ENCODE peak calls at places on chromosomes 2 and 18, in six cellular contexts. One of them, this sample, is unnamed.
A peak's percentile ranks its signal among the peaks of the same experiment; 100 is the strongest.

GRCh38 chr2:143575340-143575739 is 446.1 kb downstream of the ARHGAP15 start:
- DNase-seq in upper lobe of right lung: no peak
- DNase-seq in K562: peak; percentile 41
- DNase-seq in aorta: no peak
- DNase-seq in right lobe of liver: no peak
- DNase-seq in stomach: no peak
- DNase-seq in this sample: no peak

GRCh38 chr2:102975996-102976636 is 214.3 kb downstream of the TMEM182 start:
- DNase-seq in upper lobe of right lung: no peak
- DNase-seq in K562: peak; percentile 34
- DNase-seq in aorta: no peak
- DNase-seq in right lobe of liver: no peak
- DNase-seq in stomach: no peak
- DNase-seq in this sample: no peak

GRCh38 chr2:197191177-197191947 is 119.2 kb downstream of the ANKRD44 start:
- DNase-seq in upper lobe of right lung: no peak
- DNase-seq in K562: peak; percentile 29
- DNase-seq in aorta: no peak
- DNase-seq in right lobe of liver: no peak
- DNase-seq in stomach: no peak
- DNase-seq in this sample: no peak

GRCh38 chr2:74849228-74849892 is 15.4 kb downstream of the HK2 start:
- DNase-seq in upper lobe of right lung: peak; percentile 78
- DNase-seq in K562: no peak
- DNase-seq in aorta: peak; percentile 70
- DNase-seq in right lobe of liver: no peak
- DNase-seq in stomach: peak; percentile 75
- DNase-seq in this sample: peak; percentile 21

GRCh38 chr2:10289352-10289751 is 13.4 kb upstream of the HPCAL1 start:
- DNase-seq in upper lobe of right lung: no peak
- DNase-seq in K562: no peak
- DNase-seq in aorta: no peak
- DNase-seq in right lobe of liver: no peak
- DNase-seq in stomach: no peak
- DNase-seq in this sample: no peak

GRCh38 chr18:35522130-35522959 is 24.6 kb upstream of the INO80C start:
- DNase-seq in upper lobe of right lung: no peak
- DNase-seq in K562: no peak
- DNase-seq in aorta: no peak
- DNase-seq in right lobe of liver: no peak
- DNase-seq in stomach: no peak
- DNase-seq in this sample: no peak

GRCh38 chr2:21010813-21011439 is 32.9 kb downstream of the APOB start:
- DNase-seq in upper lobe of right lung: no peak
- DNase-seq in K562: no peak
- DNase-seq in aorta: no peak
- DNase-seq in right lobe of liver: no peak
- DNase-seq in stomach: no peak
- DNase-seq in this sample: no peak

GRCh38 chr2:63660060-63660459 is 71.3 kb downstream of the MDH1 start:
- DNase-seq in upper lobe of right lung: no peak
- DNase-seq in K562: no peak
- DNase-seq in aorta: no peak
- DNase-seq in right lobe of liver: no peak
- DNase-seq in stomach: no peak
- DNase-seq in this sample: no peak

GRCh38 chr2:233480490-233481202 is 85.9 kb downstream of the USP40 start:
- DNase-seq in upper lobe of right lung: peak; percentile 94
- DNase-seq in K562: no peak
- DNase-seq in aorta: peak; percentile 68
- DNase-seq in right lobe of liver: no peak
- DNase-seq in stomach: peak; percentile 94
- DNase-seq in this sample: no peak

GRCh38 chr2:67917332-67918054 is 145.3 kb downstream of the C1D start:
- DNase-seq in upper lobe of right lung: no peak
- DNase-seq in K562: no peak
- DNase-seq in aorta: no peak
- DNase-seq in right lobe of liver: no peak
- DNase-seq in stomach: no peak
- DNase-seq in this sample: no peak

GRCh38 chr2:212595036-212595654 is 56.5 kb upstream of the ERBB4 start:
- DNase-seq in upper lobe of right lung: no peak
- DNase-seq in K562: no peak
- DNase-seq in aorta: no peak
- DNase-seq in right lobe of liver: no peak
- DNase-seq in stomach: no peak
- DNase-seq in this sample: no peak

GRCh38 chr2:190093793-190094192 is 31.3 kb upstream of the MSTN start:
- DNase-seq in upper lobe of right lung: no peak
- DNase-seq in K562: no peak
- DNase-seq in aorta: no peak
- DNase-seq in right lobe of liver: no peak
- DNase-seq in stomach: no peak
- DNase-seq in this sample: no peak

GRCh38 chr2:204727368-204727767 is 182.1 kb downstream of the PARD3B start:
- DNase-seq in upper lobe of right lung: no peak
- DNase-seq in K562: no peak
- DNase-seq in aorta: no peak
- DNase-seq in right lobe of liver: no peak
- DNase-seq in stomach: no peak
- DNase-seq in this sample: no peak

GRCh38 chr2:42640261-42640660 is 71.8 kb downstream of the MTA3 start:
- DNase-seq in upper lobe of right lung: no peak
- DNase-seq in K562: no peak
- DNase-seq in aorta: no peak
- DNase-seq in right lobe of liver: no peak
- DNase-seq in stomach: no peak
- DNase-seq in this sample: no peak

GRCh38 chr2:76178610-76179009 is 467.9 kb upstream of the GCFC2 start:
- DNase-seq in upper lobe of right lung: no peak
- DNase-seq in K562: no peak
- DNase-seq in aorta: no peak
- DNase-seq in right lobe of liver: no peak
- DNase-seq in stomach: no peak
- DNase-seq in this sample: no peak

GRCh38 chr2:76169985-76170384 is 459.3 kb upstream of the GCFC2 start:
- DNase-seq in upper lobe of right lung: no peak
- DNase-seq in K562: peak; percentile 31
- DNase-seq in aorta: no peak
- DNase-seq in right lobe of liver: no peak
- DNase-seq in stomach: no peak
- DNase-seq in this sample: no peak

GRCh38 chr2:76175295-76175694 is 464.6 kb upstream of the GCFC2 start:
- DNase-seq in upper lobe of right lung: no peak
- DNase-seq in K562: no peak
- DNase-seq in aorta: no peak
- DNase-seq in right lobe of liver: no peak
- DNase-seq in stomach: no peak
- DNase-seq in this sample: no peak

GRCh38 chr2:76170856-76171255 is 460.1 kb upstream of the GCFC2 start:
- DNase-seq in upper lobe of right lung: no peak
- DNase-seq in K562: peak; percentile 19
- DNase-seq in aorta: no peak
- DNase-seq in right lobe of liver: no peak
- DNase-seq in stomach: no peak
- DNase-seq in this sample: no peak

DNA sequence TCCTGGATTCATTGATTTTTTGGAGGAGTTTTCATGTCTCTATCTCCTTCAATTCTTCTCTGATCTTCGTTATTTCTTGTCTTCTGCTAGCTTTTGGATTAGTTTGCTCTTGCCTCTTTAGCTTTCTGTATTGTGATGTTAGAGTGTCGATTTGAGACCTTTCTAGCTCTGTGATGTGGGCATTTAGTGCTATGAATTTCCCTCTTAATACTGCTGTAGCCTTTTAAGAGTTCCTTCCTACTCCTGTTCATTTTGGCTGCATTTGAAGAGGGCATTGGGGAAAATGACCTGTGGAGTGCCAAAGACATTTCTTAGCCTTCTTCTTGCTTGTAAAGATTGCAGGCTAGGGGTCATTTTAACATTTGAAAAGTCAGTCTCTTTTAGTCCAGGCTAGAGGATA is 463.8 kb upstream of the GCFC2 start:
- DNase-seq in upper lobe of right lung: no peak
- DNase-seq in K562: no peak
- DNase-seq in aorta: no peak
- DNase-seq in right lobe of liver: no peak
- DNase-seq in stomach: no peak
- DNase-seq in this sample: no peak
- H3K9me3 ChIP-seq in upper lobe of right lung: no peaks in the 10 kb centered on the region
- H3K9me3 ChIP-seq in K562: peaks cover 1% of the 10 kb centered on the region
- H3K9me3 ChIP-seq in aorta: no peaks in the 10 kb centered on the region
- H3K9me3 ChIP-seq in right lobe of liver: no peaks in the 10 kb centered on the region
- H3K9me3 ChIP-seq in stomach: peaks cover 6% of the 10 kb centered on the region
- H3K9me3 ChIP-seq in this sample: no peaks in the 10 kb centered on the region

DNA sequence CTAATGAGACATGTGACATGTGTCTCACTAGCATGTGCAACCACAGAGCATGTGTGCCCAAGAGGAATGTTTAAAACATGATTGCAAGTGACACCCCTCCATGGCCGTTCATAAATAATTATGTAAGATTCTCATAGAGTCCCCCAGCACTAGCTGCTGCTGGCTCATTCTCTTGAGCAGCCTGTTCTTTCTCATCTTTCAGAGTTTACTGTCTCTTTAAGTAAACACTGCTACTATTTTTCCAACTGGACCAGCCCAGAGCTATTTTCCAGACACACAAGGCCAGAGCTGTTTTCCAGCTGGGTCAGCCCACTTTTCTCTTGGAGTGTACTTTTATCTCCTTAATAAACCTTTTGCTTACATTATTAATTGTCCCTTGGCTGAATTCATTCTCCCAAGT is 326.8 kb upstream of the DLGAP1 start:
- DNase-seq in upper lobe of right lung: no peak
- DNase-seq in K562: no peak
- DNase-seq in aorta: no peak
- DNase-seq in right lobe of liver: no peak
- DNase-seq in stomach: no peak
- DNase-seq in this sample: no peak
- H3K9me3 ChIP-seq in upper lobe of right lung: no peaks in the 10 kb centered on the region
- H3K9me3 ChIP-seq in K562: peaks cover 4% of the 10 kb centered on the region
- H3K9me3 ChIP-seq in aorta: peaks cover 1% of the 10 kb centered on the region
- H3K9me3 ChIP-seq in right lobe of liver: no peaks in the 10 kb centered on the region
- H3K9me3 ChIP-seq in stomach: peaks cover 7% of the 10 kb centered on the region
- H3K9me3 ChIP-seq in this sample: no peaks in the 10 kb centered on the region

GRCh38 chr2:16081316-16082200 is 141.2 kb downstream of the MYCN start:
- DNase-seq in upper lobe of right lung: no peak
- DNase-seq in K562: no peak
- DNase-seq in aorta: no peak
- DNase-seq in right lobe of liver: no peak
- DNase-seq in stomach: no peak
- DNase-seq in this sample: no peak
- H3K9me3 ChIP-seq in upper lobe of right lung: no peaks in the 10 kb centered on the region
- H3K9me3 ChIP-seq in K562: no peaks in the 10 kb centered on the region
- H3K9me3 ChIP-seq in aorta: no peaks in the 10 kb centered on the region
- H3K9me3 ChIP-seq in right lobe of liver: no peaks in the 10 kb centered on the region
- H3K9me3 ChIP-seq in stomach: no peaks in the 10 kb centered on the region
- H3K9me3 ChIP-seq in this sample: no peaks in the 10 kb centered on the region

GRCh38 chr2:16036951-16037350 is 96.6 kb downstream of the MYCN start:
- DNase-seq in upper lobe of right lung: no peak
- DNase-seq in K562: no peak
- DNase-seq in aorta: no peak
- DNase-seq in right lobe of liver: no peak
- DNase-seq in stomach: no peak
- DNase-seq in this sample: no peak

GRCh38 chr2:16037808-16038457 is 97.6 kb downstream of the MYCN start:
- DNase-seq in upper lobe of right lung: no peak
- DNase-seq in K562: no peak
- DNase-seq in aorta: no peak
- DNase-seq in right lobe of liver: no peak
- DNase-seq in stomach: no peak
- DNase-seq in this sample: no peak

GRCh38 chr2:16039823-16040222 is 99.5 kb downstream of the MYCN start:
- DNase-seq in upper lobe of right lung: no peak
- DNase-seq in K562: no peak
- DNase-seq in aorta: no peak
- DNase-seq in right lobe of liver: no peak
- DNase-seq in stomach: no peak
- DNase-seq in this sample: no peak

GRCh38 chr2:16038586-16038985 is 98.2 kb downstream of the MYCN start:
- DNase-seq in upper lobe of right lung: no peak
- DNase-seq in K562: no peak
- DNase-seq in aorta: no peak
- DNase-seq in right lobe of liver: no peak
- DNase-seq in stomach: no peak
- DNase-seq in this sample: no peak

GRCh38 chr2:16039055-16039454 is 98.7 kb downstream of the MYCN start:
- DNase-seq in upper lobe of right lung: no peak
- DNase-seq in K562: no peak
- DNase-seq in aorta: no peak
- DNase-seq in right lobe of liver: no peak
- DNase-seq in stomach: no peak
- DNase-seq in this sample: no peak
- H3K9me3 ChIP-seq in upper lobe of right lung: no peaks in the 10 kb centered on the region
- H3K9me3 ChIP-seq in K562: no peaks in the 10 kb centered on the region
- H3K9me3 ChIP-seq in aorta: no peaks in the 10 kb centered on the region
- H3K9me3 ChIP-seq in right lobe of liver: no peaks in the 10 kb centered on the region
- H3K9me3 ChIP-seq in stomach: no peaks in the 10 kb centered on the region
- H3K9me3 ChIP-seq in this sample: no peaks in the 10 kb centered on the region

DNA sequence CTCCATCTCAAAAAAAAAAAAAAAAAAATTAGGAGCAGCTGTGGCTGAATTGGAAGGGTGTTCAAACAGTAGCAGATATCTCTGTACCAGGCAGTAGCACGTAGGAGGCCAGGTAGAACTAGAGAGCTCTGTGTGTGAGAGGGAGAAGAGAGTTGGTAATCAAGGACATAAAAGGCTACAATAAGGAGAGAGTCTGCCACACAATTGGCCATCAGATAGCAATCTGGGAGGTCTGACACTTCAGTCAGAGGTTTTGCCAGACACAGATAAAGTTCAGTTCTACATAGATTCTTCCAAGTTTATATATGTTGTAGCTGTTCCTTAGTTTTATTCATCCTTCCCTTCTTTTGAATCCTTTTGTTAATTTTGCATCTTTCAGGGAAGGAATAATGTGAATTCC is 600.2 kb upstream of the GCFC2 start:
- DNase-seq in upper lobe of right lung: no peak
- DNase-seq in K562: no peak
- DNase-seq in aorta: no peak
- DNase-seq in right lobe of liver: no peak
- DNase-seq in stomach: no peak
- DNase-seq in this sample: no peak
- H3K9me3 ChIP-seq in upper lobe of right lung: no peaks in the 10 kb centered on the region
- H3K9me3 ChIP-seq in K562: no peaks in the 10 kb centered on the region
- H3K9me3 ChIP-seq in aorta: no peaks in the 10 kb centered on the region
- H3K9me3 ChIP-seq in right lobe of liver: no peaks in the 10 kb centered on the region
- H3K9me3 ChIP-seq in stomach: no peaks in the 10 kb centered on the region
- H3K9me3 ChIP-seq in this sample: no peaks in the 10 kb centered on the region